ENCODE peak calls at places on chromosomes 13 and 19, in five cellular contexts. U is IMR-90, A is neural progenitor cell, L is GM12878, D is astrocyte. Y is an unnamed sample. For H3K4me1, the result is how much of the 10 kb centered on the place peaks cover.

GRCh38 chr19:56660381-56661105 is 11.0 kb downstream of the ZNF835 start:
- DNase-seq in U (no peak), A (no peak), L (no peak), D (no peak), Y (no peak)

GRCh38 chr13:112893570-112894422 is 75.2 kb upstream of the MCF2L start:
- DNase-seq in U (peak), A (peak), L (no peak), D (no peak), Y (peak)

GRCh38 chr19:14561249-14561648 is 10.6 kb downstream of the NDUFB7 start:
- DNase-seq in U (no peak), A (no peak), L (no peak), D (no peak), Y (no peak)

GRCh38 chr13:32669030-32669646 is 82.9 kb downstream of the PDS5B start:
- DNase-seq in U (peak), A (peak), L (no peak), D (peak), Y (peak)

GRCh38 chr13:96397807-96398206 is 307.9 kb downstream of the HS6ST3 start:
- DNase-seq in U (no peak), A (no peak), L (no peak), D (no peak), Y (no peak)

GRCh38 chr13:33547035-33547434 is 261.5 kb upstream of the STARD13 start:
- DNase-seq in U (no peak), A (no peak), L (no peak), D (no peak), Y (no peak)

GRCh38 chr13:43364210-43365041 is 341.0 kb downstream of the DNAJC15 start:
- DNase-seq in U (peak), A (peak), L (no peak), D (peak), Y (peak)

GRCh38 chr13:58048670-58049069 is 417.1 kb downstream of the PCDH17 start:
- DNase-seq in U (no peak), A (no peak), L (no peak), D (peak), Y (peak)

GRCh38 chr19:35153701-35154534 is 617 bp upstream of the FXYD5 start:
- DNase-seq in U (no peak), A (peak), L (no peak), D (no peak), Y (peak)

GRCh38 chr19:3443840-3444694 is 36.3 kb downstream of the SMIM24 start:
- DNase-seq in U (peak), A (peak), L (no peak), D (no peak), Y (peak)

GRCh38 chr19:13873776-13874515 is 3.0 kb upstream of the NANOS3 start:
- DNase-seq in U (no peak), A (no peak), L (no peak), D (no peak), Y (no peak)

GRCh38 chr19:18711893-18712292 is 28.4 kb downstream of the CRTC1 start:
- DNase-seq in U (no peak), A (no peak), L (no peak), D (no peak), Y (no peak)

GRCh38 chr13:91659583-91660415 is 261.4 kb downstream of the GPC5 start:
- DNase-seq in U (no peak), A (no peak), L (peak), D (no peak), Y (no peak)

DNA sequence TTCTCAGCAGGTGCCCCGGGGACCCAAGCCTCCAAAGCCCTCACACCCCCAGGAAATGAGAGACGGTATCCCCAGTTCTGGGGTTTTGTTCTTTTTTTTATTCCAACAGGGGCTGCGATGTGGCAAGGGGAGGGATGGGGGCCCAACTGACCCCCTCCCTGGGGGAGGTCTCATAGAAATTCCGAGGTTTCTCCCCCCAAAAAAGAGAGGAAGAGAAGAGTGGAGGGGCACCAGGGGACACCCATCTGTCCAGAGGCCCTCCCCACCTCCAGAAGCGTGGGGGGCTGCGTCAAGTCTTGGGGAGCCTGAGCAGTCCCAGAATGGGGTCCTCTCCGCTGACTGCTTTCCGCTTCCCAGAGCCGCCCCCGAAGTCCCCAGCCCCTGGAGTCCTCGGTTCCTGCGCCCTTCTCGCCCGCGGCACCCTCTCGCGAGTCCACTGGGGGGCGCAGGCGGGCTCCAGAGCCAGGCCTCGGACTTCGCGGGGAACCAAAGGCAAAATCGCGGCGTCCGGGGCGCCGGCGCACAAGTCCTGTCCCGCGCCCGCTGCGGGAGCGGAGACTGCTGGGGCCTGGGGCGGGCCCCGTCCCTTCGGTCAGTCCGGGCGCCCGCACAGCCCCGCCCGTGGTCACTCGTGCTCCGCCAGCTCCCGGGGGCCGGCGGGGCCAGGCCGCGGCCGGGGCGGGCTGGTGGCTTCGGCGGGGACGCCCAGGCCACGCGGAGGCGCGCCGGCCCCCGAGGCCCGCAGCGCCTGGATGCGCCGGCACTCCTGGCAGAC is 4.4 kb upstream of the ATP1A3 start:
- DNase-seq in U (peak), A (peak), L (no peak), D (no peak), Y (peak)
- H3K4me3 ChIP-seq in U (no peak), A (peak), L (no peak), D (peak), Y (no peak)

DNA sequence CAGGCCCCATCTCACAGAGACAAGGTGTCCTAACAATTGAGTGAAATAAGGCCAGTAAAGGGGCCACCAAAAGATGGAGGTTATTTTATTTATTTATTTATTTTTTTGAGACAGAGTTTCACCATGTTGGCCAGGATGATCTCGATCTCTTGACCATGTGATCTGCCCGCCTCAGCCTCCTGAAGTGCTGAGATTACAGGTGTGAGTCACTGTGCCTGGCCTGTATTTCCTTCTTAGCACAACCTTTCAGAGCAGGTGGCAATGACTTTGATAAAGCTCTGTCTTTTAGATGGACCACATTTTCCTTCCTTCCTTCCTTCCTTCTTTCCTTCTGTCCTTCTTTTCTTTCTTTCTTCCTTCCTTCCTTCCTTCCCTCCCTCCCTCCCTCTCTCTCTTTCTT is 11.0 kb upstream of the DOCK6 start:
- DNase-seq in U (no peak), A (no peak), L (no peak), D (no peak), Y (no peak)
- H3K4me1 ChIP-seq in U (under half), A (under half), L (under half), D (under half), Y (under half)

DNA sequence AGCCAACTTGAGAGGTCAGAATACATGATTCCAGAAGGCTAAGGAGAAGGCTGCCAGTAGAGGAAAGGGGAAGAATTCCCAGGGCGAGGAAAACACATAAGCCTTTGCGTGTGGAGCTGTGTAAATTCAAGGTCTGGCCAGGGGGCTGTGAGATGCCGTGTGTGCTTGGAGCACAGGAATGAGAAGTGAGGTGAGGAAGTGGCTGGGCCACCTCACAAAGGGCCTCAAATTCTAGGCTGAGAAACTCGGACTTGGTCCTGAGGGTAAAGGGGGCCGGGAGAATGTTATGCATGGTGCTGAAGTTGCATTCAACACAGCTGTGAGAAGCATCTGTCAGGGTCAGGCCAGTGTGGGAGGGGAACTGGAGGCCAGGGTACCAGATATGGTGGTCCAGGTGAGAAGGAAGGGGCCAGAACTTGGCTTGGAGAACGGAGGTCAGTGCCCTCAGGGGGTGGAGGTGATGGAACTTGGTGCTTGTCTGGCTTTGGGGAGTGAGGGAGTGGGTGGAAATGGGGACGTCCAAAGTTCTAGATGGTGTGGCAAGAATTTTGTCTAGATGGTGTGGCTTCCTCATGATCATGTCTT is 4.9 kb upstream of the ZNF580 start:
- DNase-seq in U (no peak), A (no peak), L (no peak), D (no peak), Y (no peak)
- H3K9ac ChIP-seq in U (peak), A (peak), L (peak), D (peak), Y (peak)

GRCh38 chr13:51426982-51427381 is 25.9 kb downstream of the INTS6 start:
- DNase-seq in U (no peak), A (no peak), L (no peak), D (no peak), Y (no peak)

GRCh38 chr13:51437550-51438127 is 15.2 kb downstream of the INTS6 start:
- DNase-seq in U (no peak), A (no peak), L (no peak), D (no peak), Y (no peak)

GRCh38 chr13:51435002-51435578 is 17.7 kb downstream of the INTS6 start:
- DNase-seq in U (peak), A (no peak), L (no peak), D (no peak), Y (no peak)

GRCh38 chr13:51432576-51432975 is 20.3 kb downstream of the INTS6 start:
- DNase-seq in U (no peak), A (no peak), L (no peak), D (no peak), Y (no peak)
- H3K4me3 ChIP-seq in U (no peak), A (no peak), L (no peak), D (no peak), Y (no peak)

GRCh38 chr19:38437295-38437694 is 3.8 kb downstream of the RYR1 start:
- DNase-seq in U (no peak), A (no peak), L (no peak), D (no peak), Y (no peak)
- H3K4me1 ChIP-seq in U (under half), A (under half), L (under half), D (under half), Y (under half)

Y was measured in fibroblast of lung.